ENCODE peak calls at places on chromosomes 3 and 15, in six cellular contexts. One of them, this sample, is unnamed.

GRCh38 chr15:75620776-75621536 is 4.6 kb downstream of the SNUPN start:
- DNase-seq in astrocyte of the spinal cord: peak; percentile 85
- DNase-seq in uterus: peak; percentile 86
- DNase-seq in heart left ventricle: peak; percentile 84
- DNase-seq in endothelial cell of umbilical vein: peak; percentile 92
- DNase-seq in PC-3: no peak
- DNase-seq in this sample: peak; percentile 61

GRCh38 chr15:90931737-90932659 is at the start of gene HDDC3:
- DNase-seq in PC-3: peak; percentile 88
- DNase-seq in astrocyte of the spinal cord: peak; percentile 79
- DNase-seq in uterus: peak; percentile 85
- DNase-seq in endothelial cell of umbilical vein: peak; percentile 79
- DNase-seq in heart left ventricle: peak; percentile 91
- DNase-seq in this sample: peak; percentile 36

GRCh38 chr15:27845535-27846369 is 253.4 kb downstream of the OCA2 start:
- DNase-seq in astrocyte of the spinal cord: no peak
- DNase-seq in endothelial cell of umbilical vein: no peak
- DNase-seq in PC-3: no peak
- DNase-seq in heart left ventricle: no peak
- DNase-seq in uterus: no peak
- DNase-seq in this sample: no peak

GRCh38 chr15:40282144-40282869 is 557 bp downstream of the ANKRD63 start:
- DNase-seq in heart left ventricle: peak; percentile 37
- DNase-seq in PC-3: peak; percentile 43
- DNase-seq in astrocyte of the spinal cord: no peak
- DNase-seq in uterus: no peak
- DNase-seq in endothelial cell of umbilical vein: peak; percentile 31
- DNase-seq in this sample: no peak

GRCh38 chr3:13133471-13133981 is 60.3 kb upstream of the IQSEC1 start:
- DNase-seq in endothelial cell of umbilical vein: no peak
- DNase-seq in PC-3: no peak
- DNase-seq in uterus: peak; percentile 9
- DNase-seq in astrocyte of the spinal cord: no peak
- DNase-seq in heart left ventricle: peak; percentile 19
- DNase-seq in this sample: no peak

GRCh38 chr15:52559022-52559421 is 9.8 kb downstream of the ARPP19 start:
- DNase-seq in endothelial cell of umbilical vein: no peak
- DNase-seq in PC-3: no peak
- DNase-seq in heart left ventricle: no peak
- DNase-seq in astrocyte of the spinal cord: no peak
- DNase-seq in uterus: no peak
- DNase-seq in this sample: no peak

GRCh38 chr3:86973440-86973839 is 17.5 kb downstream of the VGLL3 start:
- DNase-seq in PC-3: peak; percentile 25
- DNase-seq in endothelial cell of umbilical vein: no peak
- DNase-seq in heart left ventricle: no peak
- DNase-seq in uterus: peak; percentile 36
- DNase-seq in astrocyte of the spinal cord: peak; percentile 91
- DNase-seq in this sample: no peak

GRCh38 chr15:101187820-101188516 is 63.9 kb downstream of the CHSY1 start:
- DNase-seq in uterus: no peak
- DNase-seq in PC-3: no peak
- DNase-seq in heart left ventricle: no peak
- DNase-seq in endothelial cell of umbilical vein: peak; percentile 88
- DNase-seq in astrocyte of the spinal cord: peak; percentile 93
- DNase-seq in this sample: no peak

GRCh38 chr3:50189274-50189673 is 2.1 kb upstream of the GNAT1 start:
- DNase-seq in uterus: peak; percentile 80
- DNase-seq in PC-3: peak; percentile 88
- DNase-seq in endothelial cell of umbilical vein: peak; percentile 81
- DNase-seq in astrocyte of the spinal cord: peak; percentile 79
- DNase-seq in heart left ventricle: peak; percentile 73
- DNase-seq in this sample: no peak

GRCh38 chr3:88038561-88038960 is 20.2 kb downstream of the CGGBP1 start:
- DNase-seq in heart left ventricle: no peak
- DNase-seq in endothelial cell of umbilical vein: no peak
- DNase-seq in astrocyte of the spinal cord: peak; percentile 26
- DNase-seq in PC-3: no peak
- DNase-seq in uterus: no peak
- DNase-seq in this sample: no peak

GRCh38 chr3:9878700-9879099 is 1.4 kb downstream of the CIDEC start:
- DNase-seq in astrocyte of the spinal cord: no peak
- DNase-seq in heart left ventricle: no peak
- DNase-seq in PC-3: peak; percentile 49
- DNase-seq in endothelial cell of umbilical vein: no peak
- DNase-seq in uterus: no peak
- DNase-seq in this sample: no peak

GRCh38 chr15:64284037-64284436 is 71.9 kb downstream of the CSNK1G1 start:
- DNase-seq in uterus: no peak
- DNase-seq in endothelial cell of umbilical vein: no peak
- DNase-seq in heart left ventricle: no peak
- DNase-seq in PC-3: no peak
- DNase-seq in astrocyte of the spinal cord: peak; percentile 63
- DNase-seq in this sample: peak; percentile 2

GRCh38 chr3:176514297-176514696 is 683.0 kb downstream of the TBL1XR1 start:
- DNase-seq in uterus: no peak
- DNase-seq in endothelial cell of umbilical vein: peak; percentile 73
- DNase-seq in PC-3: peak; percentile 80
- DNase-seq in astrocyte of the spinal cord: peak; percentile 8
- DNase-seq in heart left ventricle: no peak
- DNase-seq in this sample: no peak

GRCh38 chr15:58934521-58934920 is 1.0 kb upstream of the SLTM start:
- DNase-seq in heart left ventricle: no peak
- DNase-seq in endothelial cell of umbilical vein: no peak
- DNase-seq in astrocyte of the spinal cord: no peak
- DNase-seq in PC-3: peak; percentile 65
- DNase-seq in uterus: no peak
- DNase-seq in this sample: no peak

GRCh38 chr3:98613616-98614015 is 20.2 kb upstream of the CPOX start:
- DNase-seq in heart left ventricle: no peak
- DNase-seq in PC-3: no peak
- DNase-seq in endothelial cell of umbilical vein: no peak
- DNase-seq in uterus: no peak
- DNase-seq in astrocyte of the spinal cord: peak; percentile 31
- DNase-seq in this sample: no peak

GRCh38 chr3:144770813-144771400 is 799.3 kb downstream of the DIPK2A start:
- DNase-seq in PC-3: peak; percentile 45
- DNase-seq in endothelial cell of umbilical vein: peak; percentile 93
- DNase-seq in uterus: no peak
- DNase-seq in astrocyte of the spinal cord: peak; percentile 59
- DNase-seq in heart left ventricle: no peak
- DNase-seq in this sample: peak; percentile 19

GRCh38 chr15:70494861-70495571 is 268.3 kb downstream of the UACA start:
- DNase-seq in uterus: no peak
- DNase-seq in PC-3: peak; percentile 98
- DNase-seq in astrocyte of the spinal cord: peak; percentile 89
- DNase-seq in endothelial cell of umbilical vein: peak; percentile 38
- DNase-seq in heart left ventricle: no peak
- DNase-seq in this sample: no peak

GRCh38 chr3:193377591-193377990 is 962 bp downstream of the ATP13A5 start:
- DNase-seq in uterus: no peak
- DNase-seq in astrocyte of the spinal cord: no peak
- DNase-seq in heart left ventricle: no peak
- DNase-seq in PC-3: no peak
- DNase-seq in endothelial cell of umbilical vein: peak; percentile 8
- DNase-seq in this sample: no peak

GRCh38 chr3:7875858-7876442 is 625.7 kb upstream of the LMCD1 start:
- DNase-seq in PC-3: no peak
- DNase-seq in astrocyte of the spinal cord: peak; percentile 60
- DNase-seq in endothelial cell of umbilical vein: peak; percentile 74
- DNase-seq in uterus: no peak
- DNase-seq in heart left ventricle: no peak
- DNase-seq in this sample: no peak

GRCh38 chr3:192434186-192434585 is 293.2 kb downstream of the FGF12 start:
- DNase-seq in uterus: no peak
- DNase-seq in heart left ventricle: no peak
- DNase-seq in endothelial cell of umbilical vein: no peak
- DNase-seq in PC-3: no peak
- DNase-seq in astrocyte of the spinal cord: no peak
- DNase-seq in this sample: no peak

GRCh38 chr3:43709022-43709421 is 18.3 kb downstream of the ABHD5 start:
- DNase-seq in endothelial cell of umbilical vein: no peak
- DNase-seq in astrocyte of the spinal cord: peak; percentile 18
- DNase-seq in uterus: no peak
- DNase-seq in heart left ventricle: no peak
- DNase-seq in PC-3: peak; percentile 23
- DNase-seq in this sample: no peak

GRCh38 chr3:167318306-167318705 is 61.8 kb downstream of the ZBBX start:
- DNase-seq in astrocyte of the spinal cord: no peak
- DNase-seq in uterus: no peak
- DNase-seq in endothelial cell of umbilical vein: no peak
- DNase-seq in heart left ventricle: no peak
- DNase-seq in PC-3: peak; percentile 4
- DNase-seq in this sample: no peak

GRCh38 chr3:61901481-61901880 is 340.1 kb downstream of the PTPRG start:
- DNase-seq in endothelial cell of umbilical vein: no peak
- DNase-seq in heart left ventricle: no peak
- DNase-seq in astrocyte of the spinal cord: no peak
- DNase-seq in PC-3: no peak
- DNase-seq in uterus: no peak
- DNase-seq in this sample: no peak

GRCh38 chr3:185552358-185552877 is at the start of gene LIPH:
- DNase-seq in astrocyte of the spinal cord: no peak
- DNase-seq in heart left ventricle: no peak
- DNase-seq in uterus: no peak
- DNase-seq in endothelial cell of umbilical vein: no peak
- DNase-seq in PC-3: peak; percentile 75
- DNase-seq in this sample: peak; percentile 15

GRCh38 chr15:68334661-68335124 is 57.1 kb downstream of the FEM1B start:
- DNase-seq in uterus: no peak
- DNase-seq in astrocyte of the spinal cord: peak; percentile 58
- DNase-seq in heart left ventricle: no peak
- DNase-seq in endothelial cell of umbilical vein: no peak
- DNase-seq in PC-3: no peak
- DNase-seq in this sample: no peak

GRCh38 chr15:27850961-27851636 is 248.0 kb downstream of the OCA2 start:
- DNase-seq in endothelial cell of umbilical vein: no peak
- DNase-seq in heart left ventricle: no peak
- DNase-seq in uterus: no peak
- DNase-seq in PC-3: no peak
- DNase-seq in astrocyte of the spinal cord: no peak
- DNase-seq in this sample: no peak

GRCh38 chr3:150023239-150023636 is 52.5 kb upstream of the PFN2 start:
- DNase-seq in PC-3: no peak
- DNase-seq in endothelial cell of umbilical vein: no peak
- DNase-seq in heart left ventricle: no peak
- DNase-seq in astrocyte of the spinal cord: no peak
- DNase-seq in uterus: no peak
- DNase-seq in this sample: no peak

DNA sequence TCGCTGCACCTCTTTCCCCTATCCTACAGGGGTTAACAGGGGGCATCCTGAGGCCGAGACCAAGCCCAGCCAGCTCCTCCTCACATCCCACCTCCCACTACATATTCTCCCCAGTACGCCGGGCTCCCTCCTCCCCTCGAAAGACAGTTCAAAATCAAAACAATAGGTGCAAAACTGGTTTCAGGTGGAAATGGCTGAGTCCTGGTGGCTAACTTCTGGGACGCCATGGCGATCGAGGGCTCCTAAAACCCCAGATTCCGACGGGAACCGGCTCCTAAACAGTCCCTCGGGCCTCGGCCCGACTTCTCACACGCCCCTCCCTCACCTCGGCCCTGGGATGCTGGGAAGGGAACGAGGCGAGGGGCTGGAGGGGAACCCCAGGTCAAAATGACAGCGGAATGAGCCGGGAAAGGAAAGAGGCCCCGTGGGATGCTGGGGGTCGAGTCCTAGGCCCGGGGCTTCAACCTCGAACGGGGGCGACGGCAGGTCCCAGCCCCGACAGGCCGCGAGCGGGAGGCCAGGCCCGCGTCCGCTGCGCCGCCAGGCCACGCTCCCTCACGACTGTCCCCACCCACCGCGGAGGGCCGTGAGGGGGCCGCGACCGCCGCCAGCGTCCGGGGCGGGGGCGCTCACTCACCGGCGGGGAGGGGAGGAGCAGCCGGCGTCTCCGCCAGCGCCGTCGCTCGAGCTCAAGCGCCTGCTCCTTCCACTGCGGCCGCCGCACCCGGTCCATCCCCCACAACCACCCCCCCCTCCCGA is 475 bp downstream of the TMCC1 start:
- DNase-seq in uterus: peak; percentile 48
- DNase-seq in heart left ventricle: peak; percentile 82
- DNase-seq in astrocyte of the spinal cord: no peak
- DNase-seq in endothelial cell of umbilical vein: peak; percentile 56
- DNase-seq in PC-3: peak; percentile 53
- DNase-seq in this sample: no peak
- TF ChIP-seq CTCF in uterus: no peak
- TF ChIP-seq CTCF in heart left ventricle: no peak
- TF ChIP-seq CTCF in astrocyte of the spinal cord: no peak
- TF ChIP-seq CTCF in endothelial cell of umbilical vein: no peak
- TF ChIP-seq CTCF in PC-3: no peak
- TF ChIP-seq CTCF in this sample: no peak

GRCh38 chr3:23183731-23184130 is 19.4 kb upstream of the UBE2E2 start:
- DNase-seq in uterus: peak; percentile 28
- DNase-seq in heart left ventricle: no peak
- DNase-seq in PC-3: peak; percentile 81
- DNase-seq in endothelial cell of umbilical vein: peak; percentile 56
- DNase-seq in astrocyte of the spinal cord: peak; percentile 62
- DNase-seq in this sample: peak; percentile 30
- H3K4me3 ChIP-seq in uterus: no peak overlapping the region
- H3K4me3 ChIP-seq in heart left ventricle: no peak overlapping the region
- H3K4me3 ChIP-seq in PC-3: no peak overlapping the region
- H3K4me3 ChIP-seq in endothelial cell of umbilical vein: no peak overlapping the region
- H3K4me3 ChIP-seq in astrocyte of the spinal cord: no peak overlapping the region
- H3K4me3 ChIP-seq in this sample: no peak overlapping the region

GRCh38 chr3:27728195-27729087 is 6.3 kb upstream of the EOMES start:
- DNase-seq in PC-3: no peak
- DNase-seq in heart left ventricle: no peak
- DNase-seq in astrocyte of the spinal cord: no peak
- DNase-seq in endothelial cell of umbilical vein: no peak
- DNase-seq in uterus: no peak
- DNase-seq in this sample: no peak
- TF ChIP-seq CTCF in PC-3: no peak
- TF ChIP-seq CTCF in heart left ventricle: peak; percentile 18
- TF ChIP-seq CTCF in astrocyte of the spinal cord: peak; percentile 21
- TF ChIP-seq CTCF in endothelial cell of umbilical vein: peak; percentile 18
- TF ChIP-seq CTCF in uterus: no peak
- TF ChIP-seq CTCF in this sample: no peak

GRCh38 chr3:197082871-197083270 is 53.3 kb upstream of the MELTF start:
- DNase-seq in heart left ventricle: no peak
- DNase-seq in uterus: no peak
- DNase-seq in PC-3: no peak
- DNase-seq in endothelial cell of umbilical vein: no peak
- DNase-seq in astrocyte of the spinal cord: peak; percentile 9
- DNase-seq in this sample: no peak

GRCh38 chr3:197085137-197085536 is 55.5 kb upstream of the MELTF start:
- DNase-seq in PC-3: no peak
- DNase-seq in endothelial cell of umbilical vein: no peak
- DNase-seq in heart left ventricle: no peak
- DNase-seq in astrocyte of the spinal cord: no peak
- DNase-seq in uterus: no peak
- DNase-seq in this sample: no peak

GRCh38 chr3:197080344-197080743 is 50.7 kb upstream of the MELTF start:
- DNase-seq in PC-3: no peak
- DNase-seq in uterus: no peak
- DNase-seq in astrocyte of the spinal cord: no peak
- DNase-seq in heart left ventricle: no peak
- DNase-seq in endothelial cell of umbilical vein: no peak
- DNase-seq in this sample: no peak

GRCh38 chr3:197088370-197088769 is 58.8 kb upstream of the MELTF start:
- DNase-seq in endothelial cell of umbilical vein: peak; percentile 12
- DNase-seq in heart left ventricle: no peak
- DNase-seq in astrocyte of the spinal cord: no peak
- DNase-seq in uterus: no peak
- DNase-seq in PC-3: no peak
- DNase-seq in this sample: no peak

GRCh38 chr3:197083486-197083885 is 53.9 kb upstream of the MELTF start:
- DNase-seq in PC-3: peak; percentile 65
- DNase-seq in endothelial cell of umbilical vein: no peak
- DNase-seq in astrocyte of the spinal cord: peak; percentile 75
- DNase-seq in uterus: no peak
- DNase-seq in heart left ventricle: peak; percentile 37
- DNase-seq in this sample: no peak
- H3K4me3 ChIP-seq in PC-3: no peak overlapping the region
- H3K4me3 ChIP-seq in endothelial cell of umbilical vein: no peak overlapping the region
- H3K4me3 ChIP-seq in astrocyte of the spinal cord: no peak overlapping the region
- H3K4me3 ChIP-seq in uterus: no peak overlapping the region
- H3K4me3 ChIP-seq in heart left ventricle: no peak overlapping the region
- H3K4me3 ChIP-seq in this sample: no peak overlapping the region